ENCODE peak calls at places on chromosomes 2 and 18, in ten cellular contexts. One of them, this sample, is unnamed.
A peak's percentile ranks its signal among the peaks of the same experiment; 100 is the strongest.

GRCh38 chr2:9378433-9379371 is 44.6 kb downstream of the ITGB1BP1 start:
- DNase-seq in ovary: peak; percentile 68
- DNase-seq in RWPE1: peak; percentile 64
- DNase-seq in uterus: peak; percentile 81
- DNase-seq in cardiac fibroblast: peak; percentile 90
- DNase-seq in HCT116: no peak
- DNase-seq in WERI-Rb-1: no peak
- DNase-seq in astrocyte of the cerebellum: no peak
- DNase-seq in sigmoid colon: peak; percentile 91
- DNase-seq in endothelial cell of umbilical vein: peak; percentile 60
- DNase-seq in this sample: no peak

GRCh38 chr2:186129767-186130581 is 356.1 kb upstream of the ZC3H15 start:
- DNase-seq in astrocyte of the cerebellum: peak; percentile 69
- DNase-seq in RWPE1: no peak
- DNase-seq in ovary: no peak
- DNase-seq in sigmoid colon: no peak
- DNase-seq in HCT116: peak; percentile 42
- DNase-seq in WERI-Rb-1: no peak
- DNase-seq in endothelial cell of umbilical vein: peak; percentile 90
- DNase-seq in uterus: no peak
- DNase-seq in cardiac fibroblast: peak; percentile 80
- DNase-seq in this sample: no peak

GRCh38 chr2:118750959-118751565 is 96.4 kb downstream of the EN1 start:
- DNase-seq in RWPE1: peak; percentile 35
- DNase-seq in astrocyte of the cerebellum: peak; percentile 47
- DNase-seq in sigmoid colon: no peak
- DNase-seq in endothelial cell of umbilical vein: no peak
- DNase-seq in cardiac fibroblast: no peak
- DNase-seq in HCT116: no peak
- DNase-seq in uterus: no peak
- DNase-seq in ovary: no peak
- DNase-seq in WERI-Rb-1: no peak
- DNase-seq in this sample: no peak

GRCh38 chr2:7612969-7613368 is 695.8 kb downstream of the RNF144A start:
- DNase-seq in uterus: no peak
- DNase-seq in sigmoid colon: no peak
- DNase-seq in endothelial cell of umbilical vein: no peak
- DNase-seq in RWPE1: peak; percentile 8
- DNase-seq in cardiac fibroblast: peak; percentile 32
- DNase-seq in ovary: no peak
- DNase-seq in astrocyte of the cerebellum: no peak
- DNase-seq in WERI-Rb-1: no peak
- DNase-seq in HCT116: no peak
- DNase-seq in this sample: no peak

GRCh38 chr2:181876614-181877063 is 14.9 kb upstream of the ITPRID2 start:
- DNase-seq in cardiac fibroblast: peak; percentile 87
- DNase-seq in endothelial cell of umbilical vein: peak; percentile 35
- DNase-seq in sigmoid colon: no peak
- DNase-seq in RWPE1: peak; percentile 68
- DNase-seq in astrocyte of the cerebellum: no peak
- DNase-seq in uterus: no peak
- DNase-seq in HCT116: peak; percentile 99
- DNase-seq in ovary: no peak
- DNase-seq in WERI-Rb-1: no peak
- DNase-seq in this sample: no peak

GRCh38 chr2:214156971-214157370 is 253.9 kb upstream of the VWC2L start:
- DNase-seq in HCT116: no peak
- DNase-seq in endothelial cell of umbilical vein: no peak
- DNase-seq in WERI-Rb-1: no peak
- DNase-seq in uterus: no peak
- DNase-seq in astrocyte of the cerebellum: no peak
- DNase-seq in cardiac fibroblast: no peak
- DNase-seq in sigmoid colon: no peak
- DNase-seq in ovary: no peak
- DNase-seq in RWPE1: no peak
- DNase-seq in this sample: no peak

GRCh38 chr2:2904721-2905340 is 472.8 kb downstream of the EIPR1 start:
- DNase-seq in WERI-Rb-1: no peak
- DNase-seq in astrocyte of the cerebellum: no peak
- DNase-seq in cardiac fibroblast: no peak
- DNase-seq in ovary: no peak
- DNase-seq in RWPE1: no peak
- DNase-seq in sigmoid colon: no peak
- DNase-seq in endothelial cell of umbilical vein: no peak
- DNase-seq in HCT116: no peak
- DNase-seq in uterus: no peak
- DNase-seq in this sample: no peak

GRCh38 chr2:2325538-2325937 is 5.5 kb downstream of the MYT1L start:
- DNase-seq in cardiac fibroblast: no peak
- DNase-seq in uterus: no peak
- DNase-seq in WERI-Rb-1: no peak
- DNase-seq in ovary: no peak
- DNase-seq in endothelial cell of umbilical vein: no peak
- DNase-seq in sigmoid colon: no peak
- DNase-seq in RWPE1: no peak
- DNase-seq in astrocyte of the cerebellum: no peak
- DNase-seq in HCT116: no peak
- DNase-seq in this sample: no peak

GRCh38 chr2:189210250-189211075 is 30.9 kb upstream of the COL5A2 start:
- DNase-seq in astrocyte of the cerebellum: peak; percentile 97
- DNase-seq in uterus: peak; percentile 81
- DNase-seq in sigmoid colon: peak; percentile 88
- DNase-seq in endothelial cell of umbilical vein: peak; percentile 94
- DNase-seq in HCT116: peak; percentile 24
- DNase-seq in WERI-Rb-1: no peak
- DNase-seq in cardiac fibroblast: peak; percentile 97
- DNase-seq in RWPE1: peak; percentile 76
- DNase-seq in ovary: peak; percentile 68
- DNase-seq in this sample: no peak

GRCh38 chr2:68660658-68661057 is 17.3 kb downstream of the PROKR1 start:
- DNase-seq in uterus: no peak
- DNase-seq in RWPE1: no peak
- DNase-seq in WERI-Rb-1: no peak
- DNase-seq in endothelial cell of umbilical vein: no peak
- DNase-seq in ovary: no peak
- DNase-seq in astrocyte of the cerebellum: no peak
- DNase-seq in cardiac fibroblast: no peak
- DNase-seq in HCT116: no peak
- DNase-seq in sigmoid colon: no peak
- DNase-seq in this sample: no peak

GRCh38 chr2:68667371-68667770 is 24.0 kb downstream of the PROKR1 start:
- DNase-seq in ovary: no peak
- DNase-seq in uterus: no peak
- DNase-seq in endothelial cell of umbilical vein: no peak
- DNase-seq in cardiac fibroblast: no peak
- DNase-seq in HCT116: no peak
- DNase-seq in sigmoid colon: no peak
- DNase-seq in RWPE1: no peak
- DNase-seq in WERI-Rb-1: no peak
- DNase-seq in astrocyte of the cerebellum: no peak
- DNase-seq in this sample: no peak

GRCh38 chr2:68663371-68664156 is 20.2 kb downstream of the PROKR1 start:
- DNase-seq in HCT116: no peak
- DNase-seq in ovary: no peak
- DNase-seq in RWPE1: no peak
- DNase-seq in uterus: no peak
- DNase-seq in cardiac fibroblast: no peak
- DNase-seq in astrocyte of the cerebellum: no peak
- DNase-seq in endothelial cell of umbilical vein: no peak
- DNase-seq in sigmoid colon: no peak
- DNase-seq in WERI-Rb-1: no peak
- DNase-seq in this sample: no peak

GRCh38 chr2:68662466-68662865 is 19.1 kb downstream of the PROKR1 start:
- DNase-seq in ovary: no peak
- DNase-seq in cardiac fibroblast: no peak
- DNase-seq in endothelial cell of umbilical vein: no peak
- DNase-seq in astrocyte of the cerebellum: no peak
- DNase-seq in WERI-Rb-1: no peak
- DNase-seq in HCT116: no peak
- DNase-seq in sigmoid colon: no peak
- DNase-seq in uterus: no peak
- DNase-seq in RWPE1: no peak
- DNase-seq in this sample: no peak
- TF ChIP-seq CTCF in ovary: no peak
- TF ChIP-seq CTCF in cardiac fibroblast: no peak
- TF ChIP-seq CTCF in endothelial cell of umbilical vein: no peak
- TF ChIP-seq CTCF in astrocyte of the cerebellum: no peak
- TF ChIP-seq CTCF in WERI-Rb-1: no peak
- TF ChIP-seq CTCF in HCT116: no peak
- TF ChIP-seq CTCF in sigmoid colon: no peak
- TF ChIP-seq CTCF in uterus: no peak
- TF ChIP-seq CTCF in RWPE1: no peak
- TF ChIP-seq CTCF in this sample: no peak

GRCh38 chr2:47822518-47822917 is 39.6 kb downstream of the MSH6 start:
- DNase-seq in uterus: no peak
- DNase-seq in astrocyte of the cerebellum: no peak
- DNase-seq in RWPE1: no peak
- DNase-seq in cardiac fibroblast: no peak
- DNase-seq in endothelial cell of umbilical vein: no peak
- DNase-seq in ovary: no peak
- DNase-seq in WERI-Rb-1: no peak
- DNase-seq in HCT116: no peak
- DNase-seq in sigmoid colon: no peak
- DNase-seq in this sample: no peak
- TF ChIP-seq CTCF in uterus: no peak
- TF ChIP-seq CTCF in astrocyte of the cerebellum: no peak
- TF ChIP-seq CTCF in RWPE1: no peak
- TF ChIP-seq CTCF in cardiac fibroblast: no peak
- TF ChIP-seq CTCF in endothelial cell of umbilical vein: no peak
- TF ChIP-seq CTCF in ovary: no peak
- TF ChIP-seq CTCF in WERI-Rb-1: no peak
- TF ChIP-seq CTCF in HCT116: no peak
- TF ChIP-seq CTCF in sigmoid colon: no peak
- TF ChIP-seq CTCF in this sample: no peak

GRCh38 chr18:31043709-31044108 is 1.2 kb upstream of the DSC3 start:
- DNase-seq in uterus: no peak
- DNase-seq in HCT116: no peak
- DNase-seq in RWPE1: no peak
- DNase-seq in sigmoid colon: no peak
- DNase-seq in ovary: no peak
- DNase-seq in WERI-Rb-1: no peak
- DNase-seq in endothelial cell of umbilical vein: no peak
- DNase-seq in astrocyte of the cerebellum: no peak
- DNase-seq in cardiac fibroblast: no peak
- DNase-seq in this sample: no peak

GRCh38 chr18:31041346-31042067 is 1.0 kb downstream of the DSC3 start:
- DNase-seq in cardiac fibroblast: peak; percentile 31
- DNase-seq in HCT116: no peak
- DNase-seq in RWPE1: peak; percentile 25
- DNase-seq in WERI-Rb-1: no peak
- DNase-seq in astrocyte of the cerebellum: no peak
- DNase-seq in ovary: no peak
- DNase-seq in endothelial cell of umbilical vein: peak; percentile 3
- DNase-seq in uterus: no peak
- DNase-seq in sigmoid colon: no peak
- DNase-seq in this sample: peak; percentile 49

GRCh38 chr18:31042068-31042390 is 513 bp downstream of the DSC3 start:
- DNase-seq in ovary: no peak
- DNase-seq in sigmoid colon: no peak
- DNase-seq in endothelial cell of umbilical vein: no peak
- DNase-seq in uterus: no peak
- DNase-seq in RWPE1: peak; percentile 16
- DNase-seq in HCT116: no peak
- DNase-seq in astrocyte of the cerebellum: no peak
- DNase-seq in cardiac fibroblast: no peak
- DNase-seq in WERI-Rb-1: peak; percentile 8
- DNase-seq in this sample: no peak

GRCh38 chr18:31040982-31041345 is 1.6 kb downstream of the DSC3 start:
- DNase-seq in astrocyte of the cerebellum: no peak
- DNase-seq in ovary: no peak
- DNase-seq in uterus: no peak
- DNase-seq in sigmoid colon: no peak
- DNase-seq in cardiac fibroblast: peak; percentile 25
- DNase-seq in RWPE1: peak; percentile 10
- DNase-seq in HCT116: no peak
- DNase-seq in WERI-Rb-1: no peak
- DNase-seq in endothelial cell of umbilical vein: no peak
- DNase-seq in this sample: peak; percentile 36

DNA sequence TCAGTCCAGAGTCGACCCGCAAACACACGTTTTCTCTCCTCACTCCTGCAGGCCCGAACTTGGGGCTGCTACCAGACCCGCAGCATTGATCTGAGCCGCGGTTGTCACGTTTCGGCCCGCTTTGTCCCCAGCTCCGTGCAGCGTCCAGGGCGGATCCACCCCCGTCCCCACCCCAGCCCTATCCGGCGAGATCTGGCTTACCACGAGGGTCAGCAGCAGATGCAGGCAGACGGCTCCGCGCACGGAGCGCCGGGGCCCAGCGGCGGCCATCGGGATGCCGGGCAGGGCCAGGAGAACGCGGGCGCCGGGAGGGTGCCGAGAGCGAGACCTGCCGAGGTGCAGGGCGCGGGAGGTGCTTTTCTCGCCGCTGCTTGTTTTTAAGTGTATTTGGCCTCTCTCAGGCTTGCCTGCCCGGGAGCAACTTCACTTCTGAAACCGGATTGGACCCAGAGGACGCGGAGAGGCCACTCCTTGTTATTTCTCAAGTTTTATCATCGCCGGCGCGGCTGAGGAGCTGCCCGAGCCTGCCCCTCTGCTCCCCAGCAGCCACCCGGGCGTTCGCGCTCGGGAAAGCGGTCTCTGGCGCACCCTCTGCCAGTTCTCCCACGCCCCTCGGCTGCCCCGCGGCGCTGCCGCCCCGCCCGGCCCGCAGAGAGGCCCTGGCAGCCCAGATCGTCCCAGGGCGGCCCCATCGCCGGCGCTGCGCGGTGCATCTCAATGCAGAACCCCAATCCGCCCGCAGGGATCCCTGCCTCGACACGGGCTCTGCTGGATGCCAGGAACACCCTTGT is at the start of gene DSC3:
- DNase-seq in endothelial cell of umbilical vein: no peak
- DNase-seq in HCT116: no peak
- DNase-seq in astrocyte of the cerebellum: no peak
- DNase-seq in RWPE1: peak; percentile 68
- DNase-seq in WERI-Rb-1: peak; percentile 67
- DNase-seq in sigmoid colon: no peak
- DNase-seq in ovary: no peak
- DNase-seq in cardiac fibroblast: peak; percentile 38
- DNase-seq in uterus: no peak
- DNase-seq in this sample: peak; percentile 69
- TF ChIP-seq CTCF in endothelial cell of umbilical vein: no peak
- TF ChIP-seq CTCF in HCT116: no peak
- TF ChIP-seq CTCF in astrocyte of the cerebellum: no peak
- TF ChIP-seq CTCF in RWPE1: no peak
- TF ChIP-seq CTCF in WERI-Rb-1: no peak
- TF ChIP-seq CTCF in sigmoid colon: no peak
- TF ChIP-seq CTCF in ovary: no peak
- TF ChIP-seq CTCF in cardiac fibroblast: no peak
- TF ChIP-seq CTCF in uterus: no peak
- TF ChIP-seq CTCF in this sample: no peak

DNA sequence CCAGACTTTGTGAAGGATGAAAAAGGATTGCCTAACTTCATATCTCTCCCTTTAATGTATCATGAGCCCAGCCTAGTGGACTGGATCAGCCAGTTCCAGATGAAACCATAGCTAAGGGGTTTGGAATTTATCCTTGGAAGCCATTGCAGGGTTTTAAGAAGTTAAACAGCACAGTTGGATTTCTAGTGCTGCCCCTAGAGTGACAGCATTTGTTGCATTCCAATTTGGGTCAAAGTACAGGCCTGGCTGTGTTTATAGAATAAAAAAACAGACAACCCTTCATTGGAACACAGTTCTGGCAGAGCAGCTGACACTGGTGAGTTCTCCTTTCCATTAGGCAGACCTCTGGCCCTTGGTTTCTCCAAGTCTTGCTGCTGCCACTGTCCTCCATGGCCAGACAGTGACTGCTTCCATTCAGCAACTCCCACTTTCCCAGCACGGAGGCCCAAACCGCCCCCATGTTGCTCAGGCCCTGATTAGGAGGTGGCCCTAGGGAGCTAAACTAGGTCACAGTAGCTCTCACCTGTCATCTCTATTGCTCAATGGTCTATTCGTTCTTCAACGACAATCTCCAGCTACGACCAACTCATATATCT is 8.0 kb downstream of the GPR39 start:
- DNase-seq in endothelial cell of umbilical vein: no peak
- DNase-seq in ovary: no peak
- DNase-seq in sigmoid colon: no peak
- DNase-seq in WERI-Rb-1: no peak
- DNase-seq in uterus: no peak
- DNase-seq in cardiac fibroblast: peak; percentile 56
- DNase-seq in RWPE1: no peak
- DNase-seq in astrocyte of the cerebellum: peak; percentile 47
- DNase-seq in HCT116: no peak
- DNase-seq in this sample: no peak
- TF ChIP-seq CTCF in endothelial cell of umbilical vein: no peak
- TF ChIP-seq CTCF in ovary: no peak
- TF ChIP-seq CTCF in sigmoid colon: no peak
- TF ChIP-seq CTCF in WERI-Rb-1: no peak
- TF ChIP-seq CTCF in uterus: no peak
- TF ChIP-seq CTCF in cardiac fibroblast: peak; percentile 4
- TF ChIP-seq CTCF in RWPE1: no peak
- TF ChIP-seq CTCF in astrocyte of the cerebellum: no peak
- TF ChIP-seq CTCF in HCT116: no peak
- TF ChIP-seq CTCF in this sample: no peak